ENCODE peak calls at places on chromosomes 3 and 15, in four cellular contexts. C, Z, X and A are unnamed samples.
A peak's percentile ranks its signal among the peaks of the same experiment; 100 is the strongest.

GRCh38 chr3:128548426-128549282 is 55.7 kb upstream of the GATA2 start:
- DNase-seq in X (no peak), C (no peak), Z (peak; percentile 23), A (no peak)

GRCh38 chr3:12222765-12223485 is 64.2 kb upstream of the TIMP4 start:
- DNase-seq in Z (peak; percentile 3), X (peak; percentile 77), C (no peak), A (peak; percentile 65)

GRCh38 chr15:87080547-87080946 is 1000.9 kb downstream of the AGBL1 start:
- DNase-seq in C (no peak), Z (peak; percentile 0), X (no peak), A (no peak)

GRCh38 chr3:126109860-126110235 is 25.9 kb upstream of the SLC41A3 start:
- DNase-seq in Z (no peak), X (peak; percentile 8), C (peak; percentile 11), A (no peak)

GRCh38 chr15:99564221-99565030 is 1.4 kb upstream of the MEF2A start:
- DNase-seq in C (peak; percentile 62), X (no peak), Z (peak; percentile 60), A (peak; percentile 44)

GRCh38 chr3:109023656-109024254 is 70.1 kb upstream of the GUCA1C start:
- DNase-seq in X (peak; percentile 18), C (no peak), Z (peak; percentile 56), A (peak; percentile 12)

GRCh38 chr3:110419096-110419495 is 652.5 kb upstream of the NECTIN3 start:
- DNase-seq in C (no peak), Z (no peak), X (no peak), A (no peak)

GRCh38 chr3:17372811-17373210 is 369.6 kb downstream of the TBC1D5 start:
- DNase-seq in Z (no peak), X (peak; percentile 9), C (no peak), A (peak; percentile 14)

GRCh38 chr15:39582977-39583585 is 2.2 kb downstream of the THBS1 start:
- DNase-seq in Z (peak; percentile 41), X (peak; percentile 54), C (no peak), A (peak; percentile 9)

GRCh38 chr3:36969540-36970432 is 23.1 kb downstream of the EPM2AIP1 start:
- DNase-seq in Z (peak; percentile 45), C (no peak), X (peak; percentile 96), A (peak; percentile 71)

GRCh38 chr15:64070106-64070505 is 23.5 kb downstream of the CIAO2A start:
- DNase-seq in X (no peak), C (no peak), Z (no peak), A (no peak)

GRCh38 chr15:71094137-71094536 is 21.1 kb upstream of the THSD4 start:
- DNase-seq in C (no peak), Z (no peak), X (no peak), A (no peak)

GRCh38 chr3:112605285-112605684 is 35.7 kb downstream of the CCDC80 start:
- DNase-seq in Z (peak; percentile 99), X (peak; percentile 22), C (no peak), A (peak; percentile 85)

GRCh38 chr3:77370413-77370812 is 330.5 kb downstream of the ROBO2 start:
- DNase-seq in X (peak; percentile 6), Z (peak; percentile 86), C (no peak), A (peak; percentile 88)

GRCh38 chr15:73928241-73928579 is 1.9 kb downstream of the LOXL1 start:
- DNase-seq in C (no peak), Z (no peak), X (no peak), A (no peak)

GRCh38 chr3:52493232-52494017 is 1.7 kb upstream of the STAB1 start:
- DNase-seq in X (no peak), Z (no peak), C (no peak), A (no peak)

GRCh38 chr3:108117245-108117644 is 26.4 kb upstream of the CD47 start:
- DNase-seq in Z (no peak), C (no peak), X (peak; percentile 27), A (no peak)

GRCh38 chr15:73941871-73942635 is 15.8 kb downstream of the LOXL1 start:
- DNase-seq in X (no peak), C (no peak), Z (no peak), A (no peak)

GRCh38 chr3:141426404-141427034 is 58.2 kb downstream of the ZBTB38 start:
- DNase-seq in X (no peak), C (peak; percentile 89), Z (peak; percentile 64), A (no peak)

GRCh38 chr15:61811952-61812351 is 248.3 kb downstream of the VPS13C start:
- DNase-seq in C (no peak), X (no peak), Z (no peak), A (no peak)

GRCh38 chr3:153399636-153400035 is 237.6 kb downstream of the RAP2B start:
- DNase-seq in Z (no peak), X (no peak), C (no peak), A (peak; percentile 6)
- H3K4me3 ChIP-seq in Z (no peak overlapping the region), X (no peak overlapping the region), C (no peak overlapping the region), A (no peak overlapping the region)

DNA sequence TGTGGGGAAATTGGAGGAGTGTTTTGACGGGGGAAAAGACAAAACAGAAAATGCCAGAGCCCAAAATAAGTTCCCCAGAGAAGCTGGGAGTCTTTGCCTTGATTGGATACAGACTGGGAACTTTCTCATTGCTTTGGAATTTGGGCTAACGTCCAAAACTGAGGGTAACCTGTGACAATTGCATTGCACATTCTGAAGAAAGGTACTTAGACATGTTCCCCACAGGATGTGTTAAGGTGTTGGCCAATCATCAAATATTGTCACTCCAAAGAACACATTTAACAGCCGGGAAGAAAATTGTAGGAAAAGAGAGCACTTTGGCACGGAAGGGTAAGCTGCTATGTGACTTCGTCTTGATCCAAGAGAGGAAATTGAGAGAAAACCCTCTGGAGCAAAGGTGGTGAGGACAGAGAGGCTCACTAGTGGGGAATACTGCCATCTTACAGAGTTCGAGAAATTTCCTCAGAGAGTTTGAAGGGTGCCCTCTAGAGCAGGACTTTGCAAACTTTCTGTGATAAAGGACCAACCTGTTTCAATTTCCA is 619.5 kb upstream of the TBL1XR1 start:
- DNase-seq in C (no peak), X (peak; percentile 92), Z (peak; percentile 80), A (peak; percentile 80)
- TF ChIP-seq CTCF in C (no peak), X (peak; percentile 39), Z (peak; percentile 24), A (no peak)

GRCh38 chr3:23130406-23130805 is 72.7 kb upstream of the UBE2E2 start:
- DNase-seq in C (no peak), X (no peak), Z (no peak), A (no peak)

GRCh38 chr3:23129817-23130216 is 73.3 kb upstream of the UBE2E2 start:
- DNase-seq in C (no peak), Z (peak; percentile 9), X (peak; percentile 34), A (peak; percentile 10)

GRCh38 chr3:23128655-23129054 is 74.5 kb upstream of the UBE2E2 start:
- DNase-seq in X (no peak), Z (no peak), C (no peak), A (no peak)

GRCh38 chr3:23127196-23127595 is 75.9 kb upstream of the UBE2E2 start:
- DNase-seq in Z (no peak), X (no peak), C (no peak), A (no peak)

GRCh38 chr3:23129062-23129461 is 74.1 kb upstream of the UBE2E2 start:
- DNase-seq in C (no peak), X (no peak), Z (no peak), A (no peak)
- H3K4me3 ChIP-seq in C (peak overlapping the region; percentile 25), X (no peak overlapping the region), Z (no peak overlapping the region), A (peak overlapping the region; percentile 31)

GRCh38 chr3:42228796-42229195 is 37.2 kb downstream of the CCK start:
- DNase-seq in X (peak; percentile 23), Z (no peak), C (no peak), A (no peak)
- TF ChIP-seq CTCF in X (peak; percentile 42), Z (peak; percentile 42), C (no peak), A (peak; percentile 22)